ENCODE peak calls at places on chromosomes 6 and 20, in seven cellular contexts. J, O, M, T, Q, I and G are unnamed samples.
A peak's percentile ranks its signal among the peaks of the same experiment; 100 is the strongest.

GRCh38 chr6:136344420-136344819 is 54.8 kb upstream of the BCLAF1 start:
- DNase-seq in Q (peak; percentile 86), J (peak; percentile 55), T (no peak), I (no peak), M (no peak), O (no peak), G (no peak)

GRCh38 chr20:25187638-25188037 is 7.9 kb upstream of the ENTPD6 start:
- DNase-seq in O (no peak), T (no peak), J (no peak), I (no peak), M (no peak), Q (no peak), G (no peak)

GRCh38 chr20:52809003-52809402 is 163.2 kb upstream of the TSHZ2 start:
- DNase-seq in Q (no peak), I (no peak), O (no peak), T (peak; percentile 8), M (no peak), J (no peak), G (no peak)

GRCh38 chr6:118810420-118811027 is 83.4 kb upstream of the ASF1A start:
- DNase-seq in Q (no peak), J (no peak), T (no peak), I (no peak), O (no peak), M (no peak), G (no peak)

GRCh38 chr6:41694815-41695536 is 40.4 kb downstream of the TFEB start:
- DNase-seq in J (no peak), T (no peak), M (no peak), Q (peak; percentile 43), O (no peak), I (no peak), G (no peak)

GRCh38 chr20:50292324-50293243 is 102.0 kb downstream of the CEBPB start:
- DNase-seq in J (peak; percentile 93), I (no peak), M (peak; percentile 98), T (no peak), Q (peak; percentile 99), O (peak; percentile 81), G (peak; percentile 91)

GRCh38 chr6:17525637-17526036 is 74.5 kb upstream of the FAM8A1 start:
- DNase-seq in T (no peak), I (no peak), Q (no peak), O (no peak), J (no peak), M (no peak), G (no peak)

GRCh38 chr20:57252559-57253162 is 13.8 kb downstream of the BMP7 start:
- DNase-seq in O (no peak), J (no peak), T (no peak), I (no peak), M (no peak), Q (no peak), G (no peak)

GRCh38 chr6:32116674-32117073 is 7.5 kb upstream of the TNXB start:
- DNase-seq in Q (no peak), T (peak; percentile 81), I (peak; percentile 54), O (no peak), J (no peak), M (no peak), G (no peak)

GRCh38 chr6:140641412-140641811 is 1267.0 kb upstream of the CITED2 start:
- DNase-seq in O (no peak), M (no peak), T (no peak), J (no peak), Q (no peak), I (no peak), G (no peak)

GRCh38 chr6:56259682-56260081 is 12.3 kb upstream of the COL21A1 start:
- DNase-seq in M (no peak), T (no peak), Q (peak; percentile 53), O (no peak), J (no peak), I (no peak), G (no peak)

GRCh38 chr6:23413327-23414203 is 712.5 kb upstream of the NRSN1 start:
- DNase-seq in I (no peak), T (no peak), Q (peak; percentile 66), J (peak; percentile 8), O (no peak), M (no peak), G (no peak)

GRCh38 chr20:10524034-10524476 is 89.0 kb downstream of the SLX4IP start:
- DNase-seq in J (no peak), I (peak; percentile 72), O (peak; percentile 25), T (no peak), M (no peak), Q (peak; percentile 41), G (no peak)

GRCh38 chr20:46893877-46894578 is 615 bp upstream of the EYA2 start:
- DNase-seq in I (no peak), M (no peak), O (no peak), J (no peak), Q (no peak), T (no peak), G (no peak)
- H3K27me3 ChIP-seq in I (peaks cover 55% of the 10 kb centered on the region), M (no peaks in the 10 kb centered on the region), O (no peaks in the 10 kb centered on the region), J (no peaks in the 10 kb centered on the region), Q (no peaks in the 10 kb centered on the region), T (no peaks in the 10 kb centered on the region), G (peaks cover 20% of the 10 kb centered on the region)

GRCh38 chr20:58851969-58852458 is 502 bp upstream of the GNAS start:
- DNase-seq in Q (no peak), J (no peak), I (no peak), O (no peak), M (no peak), T (no peak), G (no peak)
- H3K27me3 ChIP-seq in Q (peaks cover 37% of the 10 kb centered on the region), J (peaks cover 37% of the 10 kb centered on the region), I (peaks cover 61% of the 10 kb centered on the region), O (no peaks in the 10 kb centered on the region), M (no peaks in the 10 kb centered on the region), T (peaks cover 64% of the 10 kb centered on the region), G (no peaks in the 10 kb centered on the region)

GRCh38 chr6:84872996-84873395 is 108.6 kb upstream of the TBX18 start:
- DNase-seq in T (no peak), I (no peak), Q (no peak), M (no peak), J (no peak), O (no peak), G (no peak)
- H3K27me3 ChIP-seq in T (no peaks in the 10 kb centered on the region), I (no peaks in the 10 kb centered on the region), Q (no peaks in the 10 kb centered on the region), M (no peaks in the 10 kb centered on the region), J (no peaks in the 10 kb centered on the region), O (no peaks in the 10 kb centered on the region), G (no peaks in the 10 kb centered on the region)

GRCh38 chr6:154513601-154514320 is 3.3 kb upstream of the CNKSR3 start:
- DNase-seq in T (no peak), O (no peak), M (no peak), I (no peak), J (no peak), Q (no peak), G (no peak)
- H3K27me3 ChIP-seq in T (peaks cover 6% of the 10 kb centered on the region), O (no peaks in the 10 kb centered on the region), M (no peaks in the 10 kb centered on the region), I (no peaks in the 10 kb centered on the region), J (no peaks in the 10 kb centered on the region), Q (no peaks in the 10 kb centered on the region), G (no peaks in the 10 kb centered on the region)

GRCh38 chr6:150032598-150032997 is 7.3 kb upstream of the RAET1L start:
- DNase-seq in J (no peak), O (no peak), Q (no peak), I (no peak), T (no peak), M (peak; percentile 23), G (no peak)

GRCh38 chr6:150029749-150030148 is 4.4 kb upstream of the RAET1L start:
- DNase-seq in I (no peak), J (no peak), M (no peak), O (no peak), Q (no peak), T (no peak), G (no peak)

GRCh38 chr6:150028799-150029198 is 3.5 kb upstream of the RAET1L start:
- DNase-seq in T (no peak), J (no peak), O (no peak), M (peak; percentile 62), I (no peak), Q (no peak), G (no peak)

GRCh38 chr6:150029276-150029675 is 3.9 kb upstream of the RAET1L start:
- DNase-seq in I (no peak), Q (no peak), M (peak; percentile 25), J (no peak), T (no peak), O (no peak), G (no peak)

DNA sequence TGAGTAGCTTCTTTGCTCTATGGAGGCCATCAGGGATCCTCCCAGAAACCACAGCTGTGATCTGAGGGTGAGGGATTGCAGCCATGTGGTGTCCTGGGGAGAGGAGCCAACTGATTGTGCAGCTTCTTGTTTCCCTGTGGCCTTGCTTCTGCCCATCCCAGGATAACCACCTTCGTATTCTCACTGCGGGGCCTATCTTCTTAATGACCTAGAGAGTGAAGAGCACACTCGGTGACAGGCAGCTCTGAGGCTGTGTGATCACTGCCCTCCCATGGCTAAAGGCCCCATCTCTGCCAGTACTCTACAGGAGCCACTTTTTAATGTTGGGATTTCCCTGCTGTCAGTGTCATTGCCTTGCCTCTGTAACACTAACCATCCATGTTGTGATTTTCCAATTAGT is 5.3 kb upstream of the RAET1L start:
- DNase-seq in I (no peak), M (peak; percentile 12), O (no peak), J (no peak), Q (no peak), T (no peak), G (no peak)
- H3K27me3 ChIP-seq in I (peaks cover 78% of the 10 kb centered on the region), M (no peaks in the 10 kb centered on the region), O (no peaks in the 10 kb centered on the region), J (peaks cover 50% of the 10 kb centered on the region), Q (peaks cover 82% of the 10 kb centered on the region), T (peaks cover 85% of the 10 kb centered on the region), G (no peaks in the 10 kb centered on the region)

GRCh38 chr20:40855269-40855668 is 166.2 kb upstream of the MAFB start:
- DNase-seq in T (no peak), Q (no peak), O (no peak), M (no peak), I (no peak), J (no peak), G (no peak)

GRCh38 chr20:40861427-40862008 is 167.1 kb upstream of the TOP1 start:
- DNase-seq in O (no peak), I (no peak), J (no peak), Q (no peak), M (no peak), T (no peak), G (no peak)

GRCh38 chr20:40860487-40860902 is 168.1 kb upstream of the TOP1 start:
- DNase-seq in I (no peak), Q (peak; percentile 70), O (no peak), J (peak; percentile 24), T (no peak), M (no peak), G (no peak)

DNA sequence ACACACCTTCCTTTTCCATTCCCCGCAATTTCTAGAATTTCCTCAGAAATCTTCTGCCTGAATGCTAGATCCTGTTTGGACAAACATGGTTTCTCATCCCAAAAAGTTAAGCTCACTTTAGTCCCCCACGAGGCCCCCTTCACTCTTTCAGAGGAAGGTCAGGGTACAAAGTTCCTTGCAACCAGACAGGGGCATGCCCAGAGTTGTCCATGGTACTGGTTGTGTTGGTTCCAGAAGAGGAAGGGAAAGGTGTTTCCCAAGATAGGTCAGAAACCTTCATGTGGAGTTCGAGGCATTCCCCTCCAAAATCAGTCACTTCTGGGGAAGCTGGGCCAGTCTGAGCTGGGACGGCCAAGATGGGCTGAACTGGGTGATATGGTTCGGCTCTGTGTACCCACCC is 167.6 kb upstream of the MAFB start:
- DNase-seq in M (no peak), I (no peak), Q (no peak), J (no peak), T (no peak), O (no peak), G (no peak)
- H3K27me3 ChIP-seq in M (no peaks in the 10 kb centered on the region), I (no peaks in the 10 kb centered on the region), Q (peaks cover 3% of the 10 kb centered on the region), J (peaks cover 9% of the 10 kb centered on the region), T (peaks cover 82% of the 10 kb centered on the region), O (no peaks in the 10 kb centered on the region), G (no peaks in the 10 kb centered on the region)